ENCODE peak calls at places on chromosome 18, in nine cellular contexts. Q is T-helper 1 cell; O is fibroblast of pulmonary artery; Z is RPMI7951; D is iPS-NIHi11; S is pancreas; X is HS-27A; W is activated T-cell treated with anti-CD3 and anti-CD28 coated beads, Interleukin-2, amount 50 U/mL, for 48 hours; L is psoas muscle. Y is an unnamed sample.

GRCh38 chr18:25503567-25504081 is 151.7 kb upstream of the ZNF521 start:
- DNase-seq in Q (no peak), O (peak), Z (peak), D (peak), S (no peak), X (peak), W (no peak), L (peak), Y (no peak)

GRCh38 chr18:78984941-78985784 is 5.5 kb downstream of the SALL3 start:
- DNase-seq in Q (no peak), O (peak), Z (no peak), D (peak), S (no peak), X (no peak), W (peak), L (no peak), Y (no peak)

GRCh38 chr18:37537868-37538525 is 27.6 kb downstream of the CELF4 start:
- DNase-seq in Q (no peak), O (peak), Z (peak), D (peak), S (peak), X (peak), W (peak), L (peak), Y (no peak)

GRCh38 chr18:59070181-59070912 is 69.3 kb upstream of the SEC11C start:
- DNase-seq in Q (peak), O (peak), Z (peak), D (peak), S (peak), X (peak), W (peak), L (peak), Y (peak)

GRCh38 chr18:10350661-10351060 is 103.8 kb upstream of the APCDD1 start:
- DNase-seq in Q (no peak), O (no peak), Z (no peak), D (no peak), S (no peak), X (no peak), W (no peak), L (no peak), Y (no peak)

GRCh38 chr18:35406666-35407065 is 29.5 kb upstream of the ZNF396 start:
- DNase-seq in Q (no peak), O (no peak), Z (no peak), D (no peak), S (no peak), X (no peak), W (no peak), L (no peak), Y (no peak)

GRCh38 chr18:53698907-53699306 is 525.6 kb downstream of the MBD2 start:
- DNase-seq in Q (no peak), O (peak), Z (peak), D (peak), S (no peak), X (peak), W (no peak), L (no peak), Y (no peak)

GRCh38 chr18:51516478-51517038 is 319.1 kb upstream of the MEX3C start:
- DNase-seq in Q (no peak), O (no peak), Z (no peak), D (no peak), S (no peak), X (no peak), W (no peak), L (no peak), Y (no peak)

GRCh38 chr18:77127769-77128671 is 4.6 kb downstream of the MBP start:
- DNase-seq in Q (peak), O (peak), Z (peak), D (no peak), S (no peak), X (no peak), W (peak), L (peak), Y (no peak)

GRCh38 chr18:2515908-2516625 is 55.2 kb downstream of the METTL4 start:
- DNase-seq in Q (no peak), O (peak), Z (peak), D (no peak), S (no peak), X (peak), W (peak), L (no peak), Y (no peak)

GRCh38 chr18:2009957-2010697 is 561.2 kb downstream of the METTL4 start:
- DNase-seq in Q (no peak), O (peak), Z (no peak), D (no peak), S (no peak), X (no peak), W (no peak), L (no peak), Y (no peak)

GRCh38 chr18:79440728-79441127 is 45.0 kb downstream of the NFATC1 start:
- DNase-seq in Q (no peak), O (no peak), Z (no peak), D (no peak), S (no peak), X (no peak), W (no peak), L (no peak), Y (no peak)

GRCh38 chr18:47050468-47050867 is 15.0 kb upstream of the ELOA2 start:
- DNase-seq in Q (no peak), O (peak), Z (peak), D (peak), S (no peak), X (no peak), W (no peak), L (no peak), Y (no peak)

GRCh38 chr18:74303936-74304335 is 11.7 kb upstream of the C18orf63 start:
- DNase-seq in Q (no peak), O (peak), Z (peak), D (no peak), S (no peak), X (peak), W (no peak), L (no peak), Y (no peak)

Y was measured in CD4-positive, alpha-beta T cell.